ENCODE peak calls at places on chromosomes 11 and 22, in six cellular contexts. I is caudate nucleus; T is RWPE1; E is CD8-positive, alpha-beta T cell; D is MM.1S; Z is heart left ventricle. Q is an unnamed sample.

GRCh38 chr22:47189056-47189916 is 426.8 kb downstream of the TBC1D22A start:
- DNase-seq in E (no peak), D (no peak), I (no peak), Z (peak), T (no peak), Q (no peak)

GRCh38 chr22:40958329-40958728 is 7.2 kb downstream of the RBX1 start:
- DNase-seq in E (no peak), Z (no peak), T (no peak), I (no peak), D (no peak), Q (no peak)

GRCh38 chr11:61647529-61647928 is 32.7 kb upstream of the DAGLA start:
- DNase-seq in E (no peak), D (no peak), T (no peak), Z (no peak), I (no peak), Q (no peak)

GRCh38 chr22:19014886-19015285 is 78.8 kb upstream of the PRODH start:
- DNase-seq in D (no peak), T (no peak), E (no peak), Z (no peak), I (no peak), Q (no peak)

GRCh38 chr22:22752199-22752555 is 107.8 kb downstream of the GGTLC2 start:
- DNase-seq in Z (no peak), I (no peak), D (no peak), E (no peak), T (no peak), Q (no peak)

GRCh38 chr11:253160-253885 is 16.5 kb downstream of the PSMD13 start:
- DNase-seq in I (no peak), E (no peak), Z (no peak), T (no peak), D (no peak), Q (no peak)

GRCh38 chr11:124829986-124830385 is 29.8 kb upstream of the MSANTD2 start:
- DNase-seq in E (no peak), T (no peak), Z (no peak), I (no peak), D (no peak), Q (no peak)

GRCh38 chr11:112255075-112255739 is 5.5 kb downstream of the PLET1 start:
- DNase-seq in Z (no peak), D (no peak), E (no peak), I (no peak), T (peak), Q (no peak)

GRCh38 chr22:35174398-35174797 is 82.9 kb upstream of the HMGXB4 start:
- DNase-seq in E (no peak), D (no peak), T (no peak), Z (no peak), I (no peak), Q (no peak)

GRCh38 chr11:70496591-70497535 is 98.5 kb downstream of the CTTN start:
- DNase-seq in E (no peak), Z (no peak), T (no peak), D (no peak), I (no peak), Q (no peak)

GRCh38 chr11:10092426-10092825 is 201.6 kb downstream of the SBF2 start:
- DNase-seq in T (no peak), E (no peak), D (no peak), Z (no peak), I (no peak), Q (no peak)

GRCh38 chr11:33347490-33348125 is 90.4 kb downstream of the HIPK3 start:
- DNase-seq in E (no peak), I (no peak), T (no peak), Z (no peak), D (no peak), Q (no peak)

GRCh38 chr11:69715446-69715845 is 11.6 kb upstream of the FGF19 start:
- DNase-seq in E (no peak), Z (no peak), D (no peak), T (no peak), I (no peak), Q (no peak)

GRCh38 chr22:44895296-44896055 is 114.3 kb downstream of the PHF21B start:
- DNase-seq in Z (no peak), E (no peak), I (no peak), T (no peak), D (no peak), Q (no peak)

GRCh38 chr11:13868710-13869403 is 93.7 kb upstream of the SPON1 start:
- DNase-seq in I (no peak), E (peak), Z (no peak), T (peak), D (no peak), Q (peak)

GRCh38 chr11:130278745-130279144 is 36.0 kb downstream of the ZBTB44 start:
- DNase-seq in D (no peak), E (no peak), T (no peak), Z (no peak), I (no peak), Q (no peak)

GRCh38 chr11:27375370-27375769 is 12.4 kb upstream of the CCDC34 start:
- DNase-seq in D (no peak), I (no peak), Z (no peak), T (no peak), E (no peak), Q (no peak)

DNA sequence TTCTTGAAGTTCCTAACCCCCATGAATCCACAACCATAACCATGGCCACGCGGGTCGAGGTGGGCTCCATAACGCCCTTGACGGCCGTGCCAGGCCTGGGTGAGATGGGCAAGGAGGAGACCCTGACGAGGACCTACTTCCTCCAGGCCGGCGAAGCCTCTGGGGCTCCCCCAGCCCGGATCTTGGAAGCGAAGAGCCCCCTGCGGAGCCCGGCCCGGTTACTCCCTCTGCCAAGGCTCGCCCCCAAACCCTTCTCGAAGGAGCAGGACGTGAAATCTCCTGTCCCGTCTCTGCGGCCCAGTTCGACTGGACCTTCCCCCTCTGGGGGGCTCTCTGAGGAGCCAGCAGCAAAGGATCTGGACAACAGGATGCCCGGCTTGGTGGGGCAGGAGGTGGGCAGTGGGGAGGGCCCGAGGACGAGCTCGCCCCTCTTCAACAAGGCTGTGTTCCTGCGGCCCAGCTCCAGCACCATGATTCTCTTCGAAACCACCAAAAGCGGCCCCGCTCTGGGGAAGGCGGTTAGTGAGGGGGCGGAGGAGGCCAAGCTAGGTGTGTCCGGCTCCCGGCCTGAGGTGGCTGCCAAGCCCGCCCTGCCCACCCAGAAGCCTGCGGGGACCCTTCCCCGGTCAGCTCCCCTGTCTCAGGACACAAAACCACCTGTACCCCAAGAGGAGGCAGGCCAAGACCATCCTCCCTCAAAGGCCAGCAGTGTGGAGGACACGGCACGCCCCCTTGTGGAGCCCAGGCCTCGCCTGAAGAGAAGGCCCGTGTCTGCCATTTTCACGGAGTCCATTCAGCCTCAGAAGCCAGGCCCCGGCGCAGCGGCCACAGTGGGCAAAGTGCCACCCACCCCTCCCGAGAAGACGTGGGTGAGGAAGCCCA is 75.7 kb downstream of the KIAA1671 start:
- DNase-seq in D (no peak), E (no peak), Z (peak), T (no peak), I (no peak), Q (no peak)
- H3K27ac ChIP-seq in D (no peak), E (no peak), Z (no peak), T (peak), I (peak), Q (peak)

GRCh38 chr22:25694167-25694907 is 47.7 kb upstream of the MYO18B start:
- DNase-seq in Z (no peak), I (no peak), D (no peak), T (no peak), E (no peak), Q (no peak)
- H3K27ac ChIP-seq in Z (no peak), I (no peak), D (no peak), T (no peak), E (no peak), Q (no peak)

DNA sequence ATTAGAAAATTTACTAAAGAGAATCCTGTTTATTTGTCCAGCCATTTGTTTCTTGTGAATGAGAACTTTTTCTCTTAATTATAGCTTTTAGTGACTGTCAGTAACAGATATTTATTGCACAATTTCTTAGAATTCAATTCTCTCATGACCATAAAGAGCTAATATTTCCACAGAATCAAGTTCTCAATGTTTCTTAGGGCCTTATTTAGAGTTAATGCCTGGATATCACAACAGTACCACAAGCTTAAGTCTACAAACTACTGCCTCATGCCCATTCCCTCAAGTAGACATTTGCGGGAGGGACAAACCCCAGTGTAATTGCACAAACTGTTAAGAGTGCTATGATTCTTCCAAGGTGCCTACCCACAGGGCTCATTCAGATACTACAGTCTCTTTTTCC is 199.7 kb upstream of the POU2AF2 start:
- DNase-seq in Z (no peak), T (no peak), E (no peak), I (no peak), D (no peak), Q (no peak)
- H3K27ac ChIP-seq in Z (no peak), T (no peak), E (no peak), I (no peak), D (no peak), Q (no peak)

GRCh38 chr22:39244496-39245129 is at the start of gene PDGFB:
- DNase-seq in T (no peak), E (no peak), I (no peak), Z (peak), D (peak), Q (no peak)

GRCh38 chr22:39242809-39243442 is 1.9 kb downstream of the PDGFB start:
- DNase-seq in I (peak), D (peak), Z (no peak), E (peak), T (peak), Q (no peak)

GRCh38 chr22:39242389-39242808 is 2.4 kb downstream of the PDGFB start:
- DNase-seq in D (peak), T (no peak), I (no peak), Z (peak), E (no peak), Q (no peak)

GRCh38 chr22:39244073-39244495 is 698 bp downstream of the PDGFB start:
- DNase-seq in T (no peak), D (peak), I (no peak), Z (no peak), E (no peak), Q (no peak)

GRCh38 chr22:39243443-39244072 is 1.2 kb downstream of the PDGFB start:
- DNase-seq in T (peak), Z (no peak), I (no peak), D (peak), E (no peak), Q (no peak)
- H3K27ac ChIP-seq in T (peak), Z (peak), I (peak), D (peak), E (peak), Q (peak)

GRCh38 chr11:113901141-113901540 is 3.5 kb upstream of the HTR3B start:
- DNase-seq in I (no peak), D (no peak), T (no peak), E (no peak), Z (no peak), Q (no peak)

GRCh38 chr11:113895367-113896155 is 9.0 kb upstream of the HTR3B start:
- DNase-seq in T (no peak), Z (no peak), E (no peak), I (no peak), D (no peak), Q (no peak)

GRCh38 chr11:113894421-113894996 is 10.1 kb upstream of the HTR3B start:
- DNase-seq in D (peak), Z (no peak), E (no peak), T (no peak), I (no peak), Q (no peak)

GRCh38 chr11:113896156-113896879 is 8.3 kb upstream of the HTR3B start:
- DNase-seq in D (no peak), E (peak), T (peak), Z (no peak), I (no peak), Q (no peak)
- H3K27ac ChIP-seq in D (no peak), E (no peak), T (no peak), Z (no peak), I (no peak), Q (no peak)

Q was measured in epithelial cell of prostate.